ENCODE peak calls at places on chromosomes 3 and 15, in seven cellular contexts. U is GM12892; D is dorsolateral prefrontal cortex; P is stimulated activated CD4-positive, alpha-beta T cell treated with anti-CD3 and anti-CD28 coated beads, Interleukin-15, amount 100 ng/mL, for 24 hours; Q is T-cell; V is NCI-H2029 treated with DMSO at 0.1 percent for 48 hours; B is HTR-8/SVneo. K is an unnamed sample.

GRCh38 chr3:122427857-122428471 is 12.1 kb upstream of the WDR5B start:
- DNase-seq in U (no peak), D (no peak), P (no peak), Q (no peak), V (no peak), B (no peak), K (no peak)

GRCh38 chr3:196195664-196196255 is 15.4 kb downstream of the ZDHHC19 start:
- DNase-seq in U (no peak), D (no peak), P (no peak), Q (no peak), V (no peak), B (no peak), K (no peak)

GRCh38 chr3:159273608-159274007 is 471.8 kb downstream of the MFSD1 start:
- DNase-seq in U (no peak), D (no peak), P (no peak), Q (no peak), V (no peak), B (peak), K (no peak)

GRCh38 chr3:156581954-156582353 is 27.0 kb upstream of the SSR3 start:
- DNase-seq in U (no peak), D (no peak), P (no peak), Q (no peak), V (no peak), B (no peak), K (no peak)

GRCh38 chr3:143604849-143605660 is 243.2 kb downstream of the SLC9A9 start:
- DNase-seq in U (no peak), D (no peak), P (no peak), Q (no peak), V (no peak), B (no peak), K (no peak)

GRCh38 chr15:43920815-43921214 is 94.0 kb downstream of the WDR76 start:
- DNase-seq in U (no peak), D (no peak), P (no peak), Q (no peak), V (peak), B (no peak), K (peak)

GRCh38 chr15:71198846-71199245 is 83.6 kb downstream of the THSD4 start:
- DNase-seq in U (no peak), D (no peak), P (no peak), Q (no peak), V (no peak), B (no peak), K (no peak)

GRCh38 chr15:96503276-96503675 is 172.8 kb downstream of the NR2F2 start:
- DNase-seq in U (no peak), D (no peak), P (no peak), Q (no peak), V (no peak), B (no peak), K (no peak)

GRCh38 chr3:127078626-127079025 is 95.7 kb downstream of the PLXNA1 start:
- DNase-seq in U (no peak), D (no peak), P (no peak), Q (no peak), V (no peak), B (no peak), K (no peak)

GRCh38 chr3:151838574-151839312 is 24.8 kb downstream of the AADAC start:
- DNase-seq in U (peak), D (no peak), P (peak), Q (peak), V (peak), B (peak), K (peak)

GRCh38 chr3:99479768-99480167 is 158.6 kb upstream of the COL8A1 start:
- DNase-seq in U (no peak), D (no peak), P (no peak), Q (no peak), V (no peak), B (no peak), K (no peak)

GRCh38 chr15:47718474-47719440 is 1.5 kb downstream of the SEMA6D start:
- DNase-seq in U (no peak), D (peak), P (no peak), Q (no peak), V (no peak), B (peak), K (no peak)

GRCh38 chr15:23687143-23687470 is at the start of gene NDN:
- DNase-seq in U (no peak), D (peak), P (peak), Q (no peak), V (no peak), B (no peak), K (no peak)

GRCh38 chr3:100297784-100298183 is 36.8 kb upstream of the NIT2 start:
- DNase-seq in U (no peak), D (no peak), P (no peak), Q (no peak), V (no peak), B (no peak), K (no peak)

GRCh38 chr15:24955549-24955929 is 752 bp downstream of the SNRPN start:
- DNase-seq in U (peak), D (no peak), P (peak), Q (peak), V (no peak), B (no peak), K (no peak)

GRCh38 chr3:11613319-11613718 is 30.4 kb downstream of the VGLL4 start:
- DNase-seq in U (no peak), D (no peak), P (no peak), Q (no peak), V (no peak), B (no peak), K (no peak)

GRCh38 chr3:52277071-52277964 is 1.1 kb downstream of the WDR82 start:
- DNase-seq in U (no peak), D (peak), P (peak), Q (peak), V (no peak), B (peak), K (no peak)

GRCh38 chr15:73851679-73852078 is 21.7 kb upstream of the TBC1D21 start:
- DNase-seq in U (no peak), D (no peak), P (peak), Q (peak), V (no peak), B (peak), K (no peak)

GRCh38 chr3:14640157-14640562 is 11.4 kb upstream of the CCDC174 start:
- DNase-seq in U (no peak), D (no peak), P (no peak), Q (no peak), V (no peak), B (no peak), K (no peak)

GRCh38 chr3:49469037-49469875 is 811 bp upstream of the DAG1 start:
- DNase-seq in U (no peak), D (peak), P (no peak), Q (peak), V (no peak), B (peak), K (no peak)